ENCODE peak calls at places on chromosomes 7 and 10, in ten cellular contexts. One of them, this sample, is unnamed.

GRCh38 chr7:4151524-4151923 is 530.6 kb upstream of the FOXK1 start:
- DNase-seq in left lung: no peak
- DNase-seq in activated CD8-positive, alpha-beta T cell treated with anti-CD3 and anti-CD28 coated beads for 36 hours: no peak
- DNase-seq in stimulated activated naive CD8-positive, alpha-beta T cell treated with anti-CD3 and anti-CD28 coated beads, Interleukin-15, Interleukin-2, amounts not matched to agents 100 U/mL and 50 U/mL, for 24 hours: no peak
- DNase-seq in GM19239: no peak
- DNase-seq in iPS-NIHi11: no peak
- DNase-seq in germinal center: no peak
- DNase-seq in Caki2: no peak
- DNase-seq in activated T-cell treated with anti-CD3 and anti-CD28 coated beads for 48 hours: no peak
- DNase-seq in GM20000: no peak
- DNase-seq in this sample: no peak

GRCh38 chr10:381805-382204 is 246.6 kb downstream of the ZMYND11 start:
- DNase-seq in activated T-cell treated with anti-CD3 and anti-CD28 coated beads for 48 hours: no peak
- DNase-seq in germinal center: no peak
- DNase-seq in GM19239: no peak
- DNase-seq in Caki2: no peak
- DNase-seq in left lung: no peak
- DNase-seq in stimulated activated naive CD8-positive, alpha-beta T cell treated with anti-CD3 and anti-CD28 coated beads, Interleukin-15, Interleukin-2, amounts not matched to agents 100 U/mL and 50 U/mL, for 24 hours: peak; percentile 8
- DNase-seq in iPS-NIHi11: no peak
- DNase-seq in activated CD8-positive, alpha-beta T cell treated with anti-CD3 and anti-CD28 coated beads for 36 hours: peak; percentile 62
- DNase-seq in GM20000: no peak
- DNase-seq in this sample: no peak

GRCh38 chr7:17608114-17608833 is 309.8 kb downstream of the AHR start:
- DNase-seq in iPS-NIHi11: no peak
- DNase-seq in Caki2: peak; percentile 29
- DNase-seq in activated CD8-positive, alpha-beta T cell treated with anti-CD3 and anti-CD28 coated beads for 36 hours: no peak
- DNase-seq in GM20000: no peak
- DNase-seq in germinal center: no peak
- DNase-seq in left lung: no peak
- DNase-seq in activated T-cell treated with anti-CD3 and anti-CD28 coated beads for 48 hours: no peak
- DNase-seq in GM19239: no peak
- DNase-seq in stimulated activated naive CD8-positive, alpha-beta T cell treated with anti-CD3 and anti-CD28 coated beads, Interleukin-15, Interleukin-2, amounts not matched to agents 100 U/mL and 50 U/mL, for 24 hours: no peak
- DNase-seq in this sample: no peak

GRCh38 chr7:158539711-158540146 is 47.9 kb downstream of the PTPRN2 start:
- DNase-seq in Caki2: no peak
- DNase-seq in GM19239: no peak
- DNase-seq in germinal center: no peak
- DNase-seq in stimulated activated naive CD8-positive, alpha-beta T cell treated with anti-CD3 and anti-CD28 coated beads, Interleukin-15, Interleukin-2, amounts not matched to agents 100 U/mL and 50 U/mL, for 24 hours: no peak
- DNase-seq in activated CD8-positive, alpha-beta T cell treated with anti-CD3 and anti-CD28 coated beads for 36 hours: no peak
- DNase-seq in iPS-NIHi11: no peak
- DNase-seq in left lung: no peak
- DNase-seq in GM20000: no peak
- DNase-seq in activated T-cell treated with anti-CD3 and anti-CD28 coated beads for 48 hours: no peak
- DNase-seq in this sample: no peak

GRCh38 chr10:49429458-49429857 is 33.6 kb upstream of the DRGX start:
- DNase-seq in germinal center: no peak
- DNase-seq in activated T-cell treated with anti-CD3 and anti-CD28 coated beads for 48 hours: no peak
- DNase-seq in stimulated activated naive CD8-positive, alpha-beta T cell treated with anti-CD3 and anti-CD28 coated beads, Interleukin-15, Interleukin-2, amounts not matched to agents 100 U/mL and 50 U/mL, for 24 hours: no peak
- DNase-seq in activated CD8-positive, alpha-beta T cell treated with anti-CD3 and anti-CD28 coated beads for 36 hours: no peak
- DNase-seq in iPS-NIHi11: no peak
- DNase-seq in left lung: no peak
- DNase-seq in GM20000: no peak
- DNase-seq in GM19239: no peak
- DNase-seq in Caki2: no peak
- DNase-seq in this sample: no peak

GRCh38 chr10:2214805-2215204 is 477.5 kb upstream of the ADARB2 start:
- DNase-seq in activated T-cell treated with anti-CD3 and anti-CD28 coated beads for 48 hours: no peak
- DNase-seq in iPS-NIHi11: no peak
- DNase-seq in left lung: no peak
- DNase-seq in activated CD8-positive, alpha-beta T cell treated with anti-CD3 and anti-CD28 coated beads for 36 hours: no peak
- DNase-seq in GM19239: no peak
- DNase-seq in germinal center: no peak
- DNase-seq in stimulated activated naive CD8-positive, alpha-beta T cell treated with anti-CD3 and anti-CD28 coated beads, Interleukin-15, Interleukin-2, amounts not matched to agents 100 U/mL and 50 U/mL, for 24 hours: no peak
- DNase-seq in GM20000: no peak
- DNase-seq in Caki2: no peak
- DNase-seq in this sample: no peak

GRCh38 chr10:48456361-48456804 is 148.5 kb downstream of the ARHGAP22 start:
- DNase-seq in activated T-cell treated with anti-CD3 and anti-CD28 coated beads for 48 hours: no peak
- DNase-seq in activated CD8-positive, alpha-beta T cell treated with anti-CD3 and anti-CD28 coated beads for 36 hours: no peak
- DNase-seq in GM19239: no peak
- DNase-seq in Caki2: no peak
- DNase-seq in germinal center: peak; percentile 32
- DNase-seq in GM20000: no peak
- DNase-seq in stimulated activated naive CD8-positive, alpha-beta T cell treated with anti-CD3 and anti-CD28 coated beads, Interleukin-15, Interleukin-2, amounts not matched to agents 100 U/mL and 50 U/mL, for 24 hours: no peak
- DNase-seq in left lung: peak; percentile 81
- DNase-seq in iPS-NIHi11: peak; percentile 67
- DNase-seq in this sample: no peak

GRCh38 chr10:33460461-33461294 is 126.2 kb upstream of the NRP1 start:
- DNase-seq in germinal center: no peak
- DNase-seq in stimulated activated naive CD8-positive, alpha-beta T cell treated with anti-CD3 and anti-CD28 coated beads, Interleukin-15, Interleukin-2, amounts not matched to agents 100 U/mL and 50 U/mL, for 24 hours: no peak
- DNase-seq in GM20000: no peak
- DNase-seq in GM19239: no peak
- DNase-seq in Caki2: no peak
- DNase-seq in activated T-cell treated with anti-CD3 and anti-CD28 coated beads for 48 hours: no peak
- DNase-seq in left lung: no peak
- DNase-seq in activated CD8-positive, alpha-beta T cell treated with anti-CD3 and anti-CD28 coated beads for 36 hours: no peak
- DNase-seq in iPS-NIHi11: no peak
- DNase-seq in this sample: no peak

GRCh38 chr10:3714526-3714925 is 70.5 kb downstream of the KLF6 start:
- DNase-seq in GM20000: no peak
- DNase-seq in germinal center: no peak
- DNase-seq in GM19239: no peak
- DNase-seq in activated T-cell treated with anti-CD3 and anti-CD28 coated beads for 48 hours: no peak
- DNase-seq in Caki2: no peak
- DNase-seq in activated CD8-positive, alpha-beta T cell treated with anti-CD3 and anti-CD28 coated beads for 36 hours: no peak
- DNase-seq in left lung: no peak
- DNase-seq in stimulated activated naive CD8-positive, alpha-beta T cell treated with anti-CD3 and anti-CD28 coated beads, Interleukin-15, Interleukin-2, amounts not matched to agents 100 U/mL and 50 U/mL, for 24 hours: no peak
- DNase-seq in iPS-NIHi11: no peak
- DNase-seq in this sample: no peak

GRCh38 chr7:116731737-116732335 is 59.8 kb downstream of the MET start:
- DNase-seq in GM20000: no peak
- DNase-seq in activated CD8-positive, alpha-beta T cell treated with anti-CD3 and anti-CD28 coated beads for 36 hours: no peak
- DNase-seq in stimulated activated naive CD8-positive, alpha-beta T cell treated with anti-CD3 and anti-CD28 coated beads, Interleukin-15, Interleukin-2, amounts not matched to agents 100 U/mL and 50 U/mL, for 24 hours: no peak
- DNase-seq in germinal center: no peak
- DNase-seq in left lung: no peak
- DNase-seq in activated T-cell treated with anti-CD3 and anti-CD28 coated beads for 48 hours: no peak
- DNase-seq in GM19239: no peak
- DNase-seq in iPS-NIHi11: no peak
- DNase-seq in Caki2: no peak
- DNase-seq in this sample: no peak

GRCh38 chr10:47401210-47401609 is 17.1 kb upstream of the ZNF488 start:
- DNase-seq in GM19239: no peak
- DNase-seq in Caki2: no peak
- DNase-seq in activated T-cell treated with anti-CD3 and anti-CD28 coated beads for 48 hours: no peak
- DNase-seq in iPS-NIHi11: no peak
- DNase-seq in left lung: no peak
- DNase-seq in activated CD8-positive, alpha-beta T cell treated with anti-CD3 and anti-CD28 coated beads for 36 hours: no peak
- DNase-seq in stimulated activated naive CD8-positive, alpha-beta T cell treated with anti-CD3 and anti-CD28 coated beads, Interleukin-15, Interleukin-2, amounts not matched to agents 100 U/mL and 50 U/mL, for 24 hours: no peak
- DNase-seq in GM20000: no peak
- DNase-seq in germinal center: no peak
- DNase-seq in this sample: no peak

GRCh38 chr10:91616124-91616523 is 16.7 kb downstream of the PPP1R3C start:
- DNase-seq in stimulated activated naive CD8-positive, alpha-beta T cell treated with anti-CD3 and anti-CD28 coated beads, Interleukin-15, Interleukin-2, amounts not matched to agents 100 U/mL and 50 U/mL, for 24 hours: no peak
- DNase-seq in germinal center: no peak
- DNase-seq in activated T-cell treated with anti-CD3 and anti-CD28 coated beads for 48 hours: no peak
- DNase-seq in activated CD8-positive, alpha-beta T cell treated with anti-CD3 and anti-CD28 coated beads for 36 hours: no peak
- DNase-seq in Caki2: no peak
- DNase-seq in GM19239: no peak
- DNase-seq in iPS-NIHi11: no peak
- DNase-seq in left lung: no peak
- DNase-seq in GM20000: no peak
- DNase-seq in this sample: no peak

GRCh38 chr7:30331338-30331737 is 46.9 kb downstream of the ZNRF2 start:
- DNase-seq in activated CD8-positive, alpha-beta T cell treated with anti-CD3 and anti-CD28 coated beads for 36 hours: peak; percentile 20
- DNase-seq in iPS-NIHi11: no peak
- DNase-seq in germinal center: no peak
- DNase-seq in activated T-cell treated with anti-CD3 and anti-CD28 coated beads for 48 hours: no peak
- DNase-seq in stimulated activated naive CD8-positive, alpha-beta T cell treated with anti-CD3 and anti-CD28 coated beads, Interleukin-15, Interleukin-2, amounts not matched to agents 100 U/mL and 50 U/mL, for 24 hours: no peak
- DNase-seq in GM20000: no peak
- DNase-seq in left lung: no peak
- DNase-seq in Caki2: no peak
- DNase-seq in GM19239: no peak
- DNase-seq in this sample: no peak

GRCh38 chr10:33981301-33981700 is 646.8 kb upstream of the NRP1 start:
- DNase-seq in activated CD8-positive, alpha-beta T cell treated with anti-CD3 and anti-CD28 coated beads for 36 hours: no peak
- DNase-seq in GM19239: no peak
- DNase-seq in GM20000: no peak
- DNase-seq in stimulated activated naive CD8-positive, alpha-beta T cell treated with anti-CD3 and anti-CD28 coated beads, Interleukin-15, Interleukin-2, amounts not matched to agents 100 U/mL and 50 U/mL, for 24 hours: no peak
- DNase-seq in iPS-NIHi11: no peak
- DNase-seq in Caki2: no peak
- DNase-seq in germinal center: no peak
- DNase-seq in left lung: no peak
- DNase-seq in activated T-cell treated with anti-CD3 and anti-CD28 coated beads for 48 hours: no peak
- DNase-seq in this sample: no peak

GRCh38 chr7:140031364-140031763 is 31.4 kb downstream of the PARP12 start:
- DNase-seq in GM19239: no peak
- DNase-seq in Caki2: no peak
- DNase-seq in germinal center: no peak
- DNase-seq in stimulated activated naive CD8-positive, alpha-beta T cell treated with anti-CD3 and anti-CD28 coated beads, Interleukin-15, Interleukin-2, amounts not matched to agents 100 U/mL and 50 U/mL, for 24 hours: no peak
- DNase-seq in iPS-NIHi11: no peak
- DNase-seq in left lung: no peak
- DNase-seq in activated CD8-positive, alpha-beta T cell treated with anti-CD3 and anti-CD28 coated beads for 36 hours: no peak
- DNase-seq in GM20000: no peak
- DNase-seq in activated T-cell treated with anti-CD3 and anti-CD28 coated beads for 48 hours: no peak
- DNase-seq in this sample: no peak

GRCh38 chr10:116669832-116670644 is 49.3 kb downstream of the PNLIPRP2 start:
- DNase-seq in Caki2: peak; percentile 36
- DNase-seq in GM20000: no peak
- DNase-seq in activated T-cell treated with anti-CD3 and anti-CD28 coated beads for 48 hours: no peak
- DNase-seq in iPS-NIHi11: peak; percentile 98
- DNase-seq in activated CD8-positive, alpha-beta T cell treated with anti-CD3 and anti-CD28 coated beads for 36 hours: no peak
- DNase-seq in germinal center: no peak
- DNase-seq in left lung: no peak
- DNase-seq in stimulated activated naive CD8-positive, alpha-beta T cell treated with anti-CD3 and anti-CD28 coated beads, Interleukin-15, Interleukin-2, amounts not matched to agents 100 U/mL and 50 U/mL, for 24 hours: no peak
- DNase-seq in GM19239: no peak
- DNase-seq in this sample: no peak

GRCh38 chr10:88731296-88731695 is 25.2 kb downstream of the LIPK start:
- DNase-seq in GM20000: no peak
- DNase-seq in germinal center: no peak
- DNase-seq in activated T-cell treated with anti-CD3 and anti-CD28 coated beads for 48 hours: no peak
- DNase-seq in iPS-NIHi11: peak; percentile 19
- DNase-seq in stimulated activated naive CD8-positive, alpha-beta T cell treated with anti-CD3 and anti-CD28 coated beads, Interleukin-15, Interleukin-2, amounts not matched to agents 100 U/mL and 50 U/mL, for 24 hours: no peak
- DNase-seq in left lung: no peak
- DNase-seq in GM19239: no peak
- DNase-seq in activated CD8-positive, alpha-beta T cell treated with anti-CD3 and anti-CD28 coated beads for 36 hours: peak; percentile 4
- DNase-seq in Caki2: no peak
- DNase-seq in this sample: no peak

GRCh38 chr7:18513343-18513742 is 17.8 kb downstream of the HDAC9 start:
- DNase-seq in activated CD8-positive, alpha-beta T cell treated with anti-CD3 and anti-CD28 coated beads for 36 hours: no peak
- DNase-seq in Caki2: no peak
- DNase-seq in GM19239: no peak
- DNase-seq in stimulated activated naive CD8-positive, alpha-beta T cell treated with anti-CD3 and anti-CD28 coated beads, Interleukin-15, Interleukin-2, amounts not matched to agents 100 U/mL and 50 U/mL, for 24 hours: no peak
- DNase-seq in activated T-cell treated with anti-CD3 and anti-CD28 coated beads for 48 hours: no peak
- DNase-seq in GM20000: no peak
- DNase-seq in iPS-NIHi11: no peak
- DNase-seq in germinal center: no peak
- DNase-seq in left lung: no peak
- DNase-seq in this sample: no peak

GRCh38 chr7:153297141-153297540 is 537.6 kb downstream of the ACTR3B start:
- DNase-seq in Caki2: no peak
- DNase-seq in activated CD8-positive, alpha-beta T cell treated with anti-CD3 and anti-CD28 coated beads for 36 hours: no peak
- DNase-seq in activated T-cell treated with anti-CD3 and anti-CD28 coated beads for 48 hours: no peak
- DNase-seq in GM19239: no peak
- DNase-seq in iPS-NIHi11: no peak
- DNase-seq in germinal center: no peak
- DNase-seq in left lung: no peak
- DNase-seq in GM20000: no peak
- DNase-seq in stimulated activated naive CD8-positive, alpha-beta T cell treated with anti-CD3 and anti-CD28 coated beads, Interleukin-15, Interleukin-2, amounts not matched to agents 100 U/mL and 50 U/mL, for 24 hours: no peak
- DNase-seq in this sample: no peak

GRCh38 chr7:87653178-87653577 is 25.0 kb downstream of the RUNDC3B start:
- DNase-seq in GM19239: no peak
- DNase-seq in iPS-NIHi11: no peak
- DNase-seq in left lung: no peak
- DNase-seq in GM20000: no peak
- DNase-seq in activated CD8-positive, alpha-beta T cell treated with anti-CD3 and anti-CD28 coated beads for 36 hours: no peak
- DNase-seq in activated T-cell treated with anti-CD3 and anti-CD28 coated beads for 48 hours: no peak
- DNase-seq in stimulated activated naive CD8-positive, alpha-beta T cell treated with anti-CD3 and anti-CD28 coated beads, Interleukin-15, Interleukin-2, amounts not matched to agents 100 U/mL and 50 U/mL, for 24 hours: no peak
- DNase-seq in germinal center: no peak
- DNase-seq in Caki2: no peak
- DNase-seq in this sample: no peak

GRCh38 chr7:1928555-1929348 is 258.7 kb downstream of the ELFN1 start:
- DNase-seq in activated T-cell treated with anti-CD3 and anti-CD28 coated beads for 48 hours: no peak
- DNase-seq in stimulated activated naive CD8-positive, alpha-beta T cell treated with anti-CD3 and anti-CD28 coated beads, Interleukin-15, Interleukin-2, amounts not matched to agents 100 U/mL and 50 U/mL, for 24 hours: no peak
- DNase-seq in iPS-NIHi11: no peak
- DNase-seq in germinal center: no peak
- DNase-seq in left lung: peak; percentile 84
- DNase-seq in Caki2: no peak
- DNase-seq in GM20000: no peak
- DNase-seq in GM19239: no peak
- DNase-seq in activated CD8-positive, alpha-beta T cell treated with anti-CD3 and anti-CD28 coated beads for 36 hours: no peak
- DNase-seq in this sample: no peak

GRCh38 chr10:30775779-30776591 is 146.4 kb upstream of the LYZL2 start:
- DNase-seq in Caki2: no peak
- DNase-seq in left lung: no peak
- DNase-seq in GM20000: no peak
- DNase-seq in activated T-cell treated with anti-CD3 and anti-CD28 coated beads for 48 hours: no peak
- DNase-seq in GM19239: no peak
- DNase-seq in iPS-NIHi11: no peak
- DNase-seq in stimulated activated naive CD8-positive, alpha-beta T cell treated with anti-CD3 and anti-CD28 coated beads, Interleukin-15, Interleukin-2, amounts not matched to agents 100 U/mL and 50 U/mL, for 24 hours: no peak
- DNase-seq in germinal center: no peak
- DNase-seq in activated CD8-positive, alpha-beta T cell treated with anti-CD3 and anti-CD28 coated beads for 36 hours: no peak
- DNase-seq in this sample: no peak

GRCh38 chr10:104251443-104251842 is 3.2 kb upstream of the GSTO1 start:
- DNase-seq in germinal center: no peak
- DNase-seq in GM20000: no peak
- DNase-seq in stimulated activated naive CD8-positive, alpha-beta T cell treated with anti-CD3 and anti-CD28 coated beads, Interleukin-15, Interleukin-2, amounts not matched to agents 100 U/mL and 50 U/mL, for 24 hours: no peak
- DNase-seq in iPS-NIHi11: no peak
- DNase-seq in Caki2: no peak
- DNase-seq in left lung: no peak
- DNase-seq in GM19239: no peak
- DNase-seq in activated T-cell treated with anti-CD3 and anti-CD28 coated beads for 48 hours: no peak
- DNase-seq in activated CD8-positive, alpha-beta T cell treated with anti-CD3 and anti-CD28 coated beads for 36 hours: no peak
- DNase-seq in this sample: no peak

GRCh38 chr7:105932835-105933477 is 30.1 kb upstream of the CDHR3 start:
- DNase-seq in left lung: no peak
- DNase-seq in activated T-cell treated with anti-CD3 and anti-CD28 coated beads for 48 hours: no peak
- DNase-seq in germinal center: no peak
- DNase-seq in stimulated activated naive CD8-positive, alpha-beta T cell treated with anti-CD3 and anti-CD28 coated beads, Interleukin-15, Interleukin-2, amounts not matched to agents 100 U/mL and 50 U/mL, for 24 hours: no peak
- DNase-seq in Caki2: no peak
- DNase-seq in GM19239: no peak
- DNase-seq in activated CD8-positive, alpha-beta T cell treated with anti-CD3 and anti-CD28 coated beads for 36 hours: no peak
- DNase-seq in GM20000: no peak
- DNase-seq in iPS-NIHi11: peak; percentile 37
- DNase-seq in this sample: no peak

GRCh38 chr7:151808296-151809155 is 68.4 kb downstream of the PRKAG2 start:
- DNase-seq in stimulated activated naive CD8-positive, alpha-beta T cell treated with anti-CD3 and anti-CD28 coated beads, Interleukin-15, Interleukin-2, amounts not matched to agents 100 U/mL and 50 U/mL, for 24 hours: no peak
- DNase-seq in activated T-cell treated with anti-CD3 and anti-CD28 coated beads for 48 hours: no peak
- DNase-seq in germinal center: no peak
- DNase-seq in iPS-NIHi11: no peak
- DNase-seq in left lung: peak; percentile 78
- DNase-seq in GM19239: no peak
- DNase-seq in Caki2: peak; percentile 84
- DNase-seq in GM20000: no peak
- DNase-seq in activated CD8-positive, alpha-beta T cell treated with anti-CD3 and anti-CD28 coated beads for 36 hours: no peak
- DNase-seq in this sample: no peak

GRCh38 chr10:24513155-24513554 is 210.5 kb downstream of the ARHGAP21 start:
- DNase-seq in GM20000: no peak
- DNase-seq in activated T-cell treated with anti-CD3 and anti-CD28 coated beads for 48 hours: no peak
- DNase-seq in Caki2: peak; percentile 11
- DNase-seq in germinal center: no peak
- DNase-seq in stimulated activated naive CD8-positive, alpha-beta T cell treated with anti-CD3 and anti-CD28 coated beads, Interleukin-15, Interleukin-2, amounts not matched to agents 100 U/mL and 50 U/mL, for 24 hours: peak; percentile 7
- DNase-seq in activated CD8-positive, alpha-beta T cell treated with anti-CD3 and anti-CD28 coated beads for 36 hours: peak; percentile 19
- DNase-seq in GM19239: no peak
- DNase-seq in left lung: no peak
- DNase-seq in iPS-NIHi11: peak; percentile 31
- DNase-seq in this sample: no peak

GRCh38 chr7:122307228-122307619 is 2.7 kb upstream of the FEZF1 start:
- DNase-seq in iPS-NIHi11: peak; percentile 20
- DNase-seq in left lung: no peak
- DNase-seq in Caki2: no peak
- DNase-seq in stimulated activated naive CD8-positive, alpha-beta T cell treated with anti-CD3 and anti-CD28 coated beads, Interleukin-15, Interleukin-2, amounts not matched to agents 100 U/mL and 50 U/mL, for 24 hours: no peak
- DNase-seq in GM19239: no peak
- DNase-seq in germinal center: no peak
- DNase-seq in activated CD8-positive, alpha-beta T cell treated with anti-CD3 and anti-CD28 coated beads for 36 hours: no peak
- DNase-seq in GM20000: no peak
- DNase-seq in activated T-cell treated with anti-CD3 and anti-CD28 coated beads for 48 hours: no peak
- DNase-seq in this sample: no peak

GRCh38 chr10:84257343-84258020 is 12.6 kb downstream of the RGR start:
- DNase-seq in activated CD8-positive, alpha-beta T cell treated with anti-CD3 and anti-CD28 coated beads for 36 hours: no peak
- DNase-seq in left lung: no peak
- DNase-seq in iPS-NIHi11: no peak
- DNase-seq in GM19239: no peak
- DNase-seq in GM20000: no peak
- DNase-seq in stimulated activated naive CD8-positive, alpha-beta T cell treated with anti-CD3 and anti-CD28 coated beads, Interleukin-15, Interleukin-2, amounts not matched to agents 100 U/mL and 50 U/mL, for 24 hours: no peak
- DNase-seq in germinal center: no peak
- DNase-seq in Caki2: no peak
- DNase-seq in activated T-cell treated with anti-CD3 and anti-CD28 coated beads for 48 hours: no peak
- DNase-seq in this sample: no peak